ENCODE peak calls at places on chromosomes 1 and 21, in ten cellular contexts. I is amniotic stem cell, E is neural crest cell, L is omental fat pad, Y is activated B cell treated with CpG ODN at 0.5 μM for 24 hours, Q is cerebellar cortex, F is HEK293T, B is GM06990, K is HAP-1, X is GM23338. H is an unnamed sample.

GRCh38 chr1:9321480-9321849 is 28.8 kb downstream of the SPSB1 start:
- DNase-seq in I (no peak), E (no peak), L (no peak), Y (no peak), Q (no peak), F (no peak), B (no peak), K (no peak), X (no peak), H (no peak)

GRCh38 chr1:107110346-107110745 is 30.5 kb upstream of the NTNG1 start:
- DNase-seq in I (no peak), E (no peak), L (no peak), Y (no peak), Q (no peak), F (no peak), B (no peak), K (no peak), X (peak; percentile 8), H (no peak)

GRCh38 chr21:36806103-36806502 is 107.2 kb downstream of the SIM2 start:
- DNase-seq in I (no peak), E (no peak), L (no peak), Y (no peak), Q (no peak), F (no peak), B (no peak), K (no peak), X (no peak), H (no peak)

GRCh38 chr1:61083799-61084385 is 1.5 kb downstream of the NFIA start:
- DNase-seq in I (no peak), E (no peak), L (no peak), Y (no peak), Q (peak; percentile 38), F (no peak), B (no peak), K (no peak), X (peak; percentile 19), H (no peak)

GRCh38 chr1:39129514-39129913 is 75.0 kb upstream of the MACF1 start:
- DNase-seq in I (no peak), E (no peak), L (no peak), Y (no peak), Q (peak; percentile 68), F (no peak), B (no peak), K (no peak), X (peak; percentile 57), H (no peak)

GRCh38 chr1:11655263-11656079 is 794 bp downstream of the FBXO44 start:
- DNase-seq in I (no peak), E (no peak), L (no peak), Y (no peak), Q (peak; percentile 42), F (no peak), B (no peak), K (no peak), X (peak; percentile 57), H (no peak)

GRCh38 chr1:217048104-217048707 is 325.0 kb upstream of the ESRRG start:
- DNase-seq in I (no peak), E (peak; percentile 3), L (no peak), Y (no peak), Q (peak; percentile 16), F (peak; percentile 51), B (no peak), K (peak; percentile 9), X (peak; percentile 77), H (no peak)

GRCh38 chr1:204258213-204259115 is 44.7 kb upstream of the GOLT1A start:
- DNase-seq in I (no peak), E (peak; percentile 62), L (no peak), Y (no peak), Q (peak; percentile 39), F (peak; percentile 92), B (no peak), K (peak; percentile 8), X (peak; percentile 88), H (peak; percentile 59)

H was measured in heart right ventricle.